ENCODE peak calls at places on chromosomes 13 and 19, in four cellular contexts. B, T, Z and N are unnamed samples.

GRCh38 chr19:44113784-44114390 is 688 bp downstream of the ZNF225 start:
- DNase-seq in Z (no peak), B (no peak), T (no peak), N (peak)

GRCh38 chr19:46847528-46847927 is 3.1 kb downstream of the AP2S1 start:
- DNase-seq in T (no peak), Z (no peak), B (no peak), N (no peak)

GRCh38 chr19:5895409-5895808 is 8.2 kb downstream of the NDUFA11 start:
- DNase-seq in Z (no peak), T (no peak), B (no peak), N (no peak)

GRCh38 chr19:41480336-41480735 is 37.4 kb downstream of the ERICH4 start:
- DNase-seq in B (no peak), T (no peak), Z (no peak), N (peak)

GRCh38 chr19:15367439-15367838 is 12.1 kb downstream of the AKAP8 start:
- DNase-seq in T (no peak), B (no peak), Z (no peak), N (no peak)

GRCh38 chr19:20078696-20079095 is 896 bp downstream of the ZNF90 start:
- DNase-seq in T (no peak), Z (no peak), B (peak), N (peak)

GRCh38 chr13:48492123-48493075 is 40.5 kb downstream of the RCBTB2 start:
- DNase-seq in Z (peak), T (peak), B (peak), N (peak)

GRCh38 chr13:20182231-20182846 is 10.4 kb downstream of the GJB2 start:
- DNase-seq in T (peak), B (no peak), Z (no peak), N (peak)

GRCh38 chr13:31970237-31970930 is 61.2 kb upstream of the FRY start:
- DNase-seq in Z (no peak), T (no peak), B (no peak), N (no peak)

GRCh38 chr19:11578342-11579142 is 1.1 kb upstream of the ACP5 start:
- DNase-seq in B (peak), Z (peak), T (peak), N (peak)